ENCODE peak calls at places on chromosomes 12 and 14, in eight cellular contexts. O is foreskin fibroblast; I is NCI-H345; K is HEK293T; A is nephron progenitor cell; P is stimulated activated CD8-positive, alpha-beta memory T cell treated with anti-CD3 and anti-CD28 coated beads, Interleukin-12 subunit alpha, Interleukin-12 subunit beta, amount 100 ng/mL, for 4 hours; Y is hepatocyte; U is effector memory CD8-positive, alpha-beta T cell. N is an unnamed sample.

GRCh38 chr14:72638021-72638420 is 255.9 kb downstream of the DPF3 start:
- DNase-seq in A (no peak), P (no peak), O (peak; percentile 94), Y (no peak), K (no peak), U (no peak), I (no peak), N (no peak)

GRCh38 chr14:102655154-102655553 is 62.7 kb downstream of the RCOR1 start:
- DNase-seq in I (no peak), A (no peak), O (no peak), Y (peak; percentile 40), P (no peak), U (no peak), K (no peak), N (peak; percentile 63)

GRCh38 chr12:114921796-114922195 is 237.8 kb upstream of the TBX3 start:
- DNase-seq in U (no peak), A (no peak), P (no peak), Y (no peak), I (no peak), O (peak; percentile 40), K (no peak), N (no peak)

GRCh38 chr14:79514700-79515099 is 696.6 kb downstream of the DIO2 start:
- DNase-seq in K (no peak), A (no peak), U (no peak), P (no peak), I (no peak), Y (peak; percentile 5), O (no peak), N (peak; percentile 2)

GRCh38 chr12:86334071-86334470 is 77.9 kb upstream of the MGAT4C start:
- DNase-seq in U (no peak), Y (no peak), K (no peak), O (no peak), P (no peak), I (no peak), A (no peak), N (peak; percentile 17)

GRCh38 chr14:59427653-59428578 is 37.3 kb downstream of the GPR135 start:
- DNase-seq in U (no peak), P (no peak), K (no peak), O (peak; percentile 81), A (no peak), I (no peak), Y (no peak), N (no peak)

GRCh38 chr14:77103475-77103874 is 5.4 kb downstream of the CIPC start:
- DNase-seq in I (no peak), A (no peak), K (no peak), Y (no peak), O (no peak), P (no peak), U (no peak), N (no peak)

GRCh38 chr12:104796475-104796862 is 161.6 kb downstream of the SLC41A2 start:
- DNase-seq in P (no peak), I (no peak), O (no peak), K (no peak), A (no peak), Y (no peak), U (no peak), N (no peak)

N was measured in GM23338.